ENCODE peak calls at places on chromosomes 1 and 21, in nine cellular contexts. One of them, this sample, is unnamed.

GRCh38 chr1:214013614-214014377 is 26.0 kb downstream of the PROX1 start:
- DNase-seq in tibial artery: no peak
- DNase-seq in CD8-positive, alpha-beta memory T cell: no peak
- DNase-seq in ovary: no peak
- DNase-seq in IMR-90: no peak
- DNase-seq in GM23338: no peak
- DNase-seq in CD4-positive, CD25-positive, alpha-beta regulatory T cell: no peak
- DNase-seq in heart right ventricle: no peak
- DNase-seq in MM.1S: no peak
- DNase-seq in this sample: no peak

GRCh38 chr1:171219751-171220385 is 28.4 kb upstream of the FMO1 start:
- DNase-seq in CD4-positive, CD25-positive, alpha-beta regulatory T cell: no peak
- DNase-seq in tibial artery: no peak
- DNase-seq in heart right ventricle: no peak
- DNase-seq in MM.1S: no peak
- DNase-seq in ovary: no peak
- DNase-seq in GM23338: peak; percentile 99
- DNase-seq in IMR-90: peak; percentile 89
- DNase-seq in CD8-positive, alpha-beta memory T cell: no peak
- DNase-seq in this sample: no peak

GRCh38 chr1:1352784-1353388 is 3.7 kb upstream of the DVL1 start:
- DNase-seq in CD4-positive, CD25-positive, alpha-beta regulatory T cell: no peak
- DNase-seq in heart right ventricle: no peak
- DNase-seq in IMR-90: no peak
- DNase-seq in tibial artery: no peak
- DNase-seq in CD8-positive, alpha-beta memory T cell: no peak
- DNase-seq in MM.1S: no peak
- DNase-seq in ovary: no peak
- DNase-seq in GM23338: no peak
- DNase-seq in this sample: no peak

GRCh38 chr1:54942976-54943375 is 37.5 kb upstream of the TMEM61 start:
- DNase-seq in heart right ventricle: no peak
- DNase-seq in GM23338: no peak
- DNase-seq in CD8-positive, alpha-beta memory T cell: no peak
- DNase-seq in ovary: no peak
- DNase-seq in IMR-90: no peak
- DNase-seq in CD4-positive, CD25-positive, alpha-beta regulatory T cell: no peak
- DNase-seq in MM.1S: no peak
- DNase-seq in tibial artery: no peak
- DNase-seq in this sample: no peak

GRCh38 chr1:38114231-38114630 is 67.6 kb upstream of the POU3F1 start:
- DNase-seq in ovary: no peak
- DNase-seq in IMR-90: no peak
- DNase-seq in tibial artery: peak; percentile 30
- DNase-seq in GM23338: no peak
- DNase-seq in CD4-positive, CD25-positive, alpha-beta regulatory T cell: no peak
- DNase-seq in MM.1S: no peak
- DNase-seq in heart right ventricle: no peak
- DNase-seq in CD8-positive, alpha-beta memory T cell: no peak
- DNase-seq in this sample: no peak

GRCh38 chr1:147527941-147528936 is 13.1 kb upstream of the BCL9 start:
- DNase-seq in IMR-90: no peak
- DNase-seq in MM.1S: no peak
- DNase-seq in tibial artery: no peak
- DNase-seq in CD4-positive, CD25-positive, alpha-beta regulatory T cell: no peak
- DNase-seq in heart right ventricle: no peak
- DNase-seq in ovary: no peak
- DNase-seq in GM23338: no peak
- DNase-seq in CD8-positive, alpha-beta memory T cell: no peak
- DNase-seq in this sample: no peak

GRCh38 chr1:161013104-161013590 is 7.8 kb downstream of the F11R start:
- DNase-seq in GM23338: no peak
- DNase-seq in IMR-90: peak; percentile 21
- DNase-seq in CD8-positive, alpha-beta memory T cell: no peak
- DNase-seq in tibial artery: no peak
- DNase-seq in CD4-positive, CD25-positive, alpha-beta regulatory T cell: no peak
- DNase-seq in heart right ventricle: no peak
- DNase-seq in ovary: no peak
- DNase-seq in MM.1S: no peak
- DNase-seq in this sample: no peak

GRCh38 chr1:48710318-48710717 is 66.4 kb downstream of the BEND5 start:
- DNase-seq in MM.1S: no peak
- DNase-seq in tibial artery: no peak
- DNase-seq in CD4-positive, CD25-positive, alpha-beta regulatory T cell: no peak
- DNase-seq in GM23338: peak; percentile 51
- DNase-seq in CD8-positive, alpha-beta memory T cell: no peak
- DNase-seq in IMR-90: no peak
- DNase-seq in heart right ventricle: no peak
- DNase-seq in ovary: no peak
- DNase-seq in this sample: no peak

GRCh38 chr1:86774305-86775304 is 70.2 kb downstream of the SH3GLB1 start:
- DNase-seq in MM.1S: peak; percentile 55
- DNase-seq in IMR-90: peak; percentile 90
- DNase-seq in GM23338: peak; percentile 54
- DNase-seq in CD4-positive, CD25-positive, alpha-beta regulatory T cell: no peak
- DNase-seq in heart right ventricle: peak; percentile 71
- DNase-seq in tibial artery: peak; percentile 65
- DNase-seq in CD8-positive, alpha-beta memory T cell: no peak
- DNase-seq in ovary: peak; percentile 22
- DNase-seq in this sample: peak; percentile 88

GRCh38 chr1:188689542-188689941 is 1788.1 kb downstream of the BRINP3 start:
- DNase-seq in MM.1S: no peak
- DNase-seq in GM23338: peak; percentile 30
- DNase-seq in tibial artery: no peak
- DNase-seq in CD4-positive, CD25-positive, alpha-beta regulatory T cell: no peak
- DNase-seq in IMR-90: peak; percentile 33
- DNase-seq in ovary: no peak
- DNase-seq in CD8-positive, alpha-beta memory T cell: no peak
- DNase-seq in heart right ventricle: no peak
- DNase-seq in this sample: no peak

GRCh38 chr1:226482975-226483660 is 65.4 kb upstream of the STUM start:
- DNase-seq in IMR-90: no peak
- DNase-seq in CD4-positive, CD25-positive, alpha-beta regulatory T cell: no peak
- DNase-seq in MM.1S: no peak
- DNase-seq in GM23338: no peak
- DNase-seq in heart right ventricle: no peak
- DNase-seq in tibial artery: no peak
- DNase-seq in CD8-positive, alpha-beta memory T cell: no peak
- DNase-seq in ovary: no peak
- DNase-seq in this sample: peak; percentile 42

GRCh38 chr1:160748877-160749269 is 9.8 kb downstream of the SLAMF7 start:
- DNase-seq in ovary: no peak
- DNase-seq in CD8-positive, alpha-beta memory T cell: no peak
- DNase-seq in heart right ventricle: no peak
- DNase-seq in MM.1S: no peak
- DNase-seq in CD4-positive, CD25-positive, alpha-beta regulatory T cell: no peak
- DNase-seq in IMR-90: no peak
- DNase-seq in GM23338: no peak
- DNase-seq in tibial artery: no peak
- DNase-seq in this sample: no peak

GRCh38 chr1:185232874-185233273 is 75.9 kb downstream of the SWT1 start:
- DNase-seq in MM.1S: no peak
- DNase-seq in GM23338: no peak
- DNase-seq in tibial artery: no peak
- DNase-seq in CD8-positive, alpha-beta memory T cell: no peak
- DNase-seq in IMR-90: no peak
- DNase-seq in ovary: no peak
- DNase-seq in CD4-positive, CD25-positive, alpha-beta regulatory T cell: no peak
- DNase-seq in heart right ventricle: no peak
- DNase-seq in this sample: no peak

GRCh38 chr1:226660410-226661182 is 78.5 kb downstream of the ITPKB start:
- DNase-seq in ovary: peak; percentile 44
- DNase-seq in CD8-positive, alpha-beta memory T cell: no peak
- DNase-seq in heart right ventricle: peak; percentile 72
- DNase-seq in IMR-90: no peak
- DNase-seq in CD4-positive, CD25-positive, alpha-beta regulatory T cell: no peak
- DNase-seq in tibial artery: no peak
- DNase-seq in MM.1S: no peak
- DNase-seq in GM23338: no peak
- DNase-seq in this sample: no peak

GRCh38 chr1:214573386-214574358 is 22.3 kb upstream of the PTPN14 start:
- DNase-seq in heart right ventricle: no peak
- DNase-seq in IMR-90: no peak
- DNase-seq in GM23338: no peak
- DNase-seq in ovary: no peak
- DNase-seq in tibial artery: no peak
- DNase-seq in MM.1S: no peak
- DNase-seq in CD8-positive, alpha-beta memory T cell: no peak
- DNase-seq in CD4-positive, CD25-positive, alpha-beta regulatory T cell: no peak
- DNase-seq in this sample: no peak

GRCh38 chr1:37237948-37238347 is 203.6 kb upstream of the GRIK3 start:
- DNase-seq in ovary: no peak
- DNase-seq in IMR-90: no peak
- DNase-seq in GM23338: no peak
- DNase-seq in MM.1S: no peak
- DNase-seq in heart right ventricle: no peak
- DNase-seq in tibial artery: no peak
- DNase-seq in CD8-positive, alpha-beta memory T cell: no peak
- DNase-seq in CD4-positive, CD25-positive, alpha-beta regulatory T cell: no peak
- DNase-seq in this sample: no peak

GRCh38 chr1:169363046-169363756 is 4.4 kb downstream of the NME7 start:
- DNase-seq in heart right ventricle: no peak
- DNase-seq in GM23338: no peak
- DNase-seq in CD8-positive, alpha-beta memory T cell: peak; percentile 51
- DNase-seq in CD4-positive, CD25-positive, alpha-beta regulatory T cell: peak; percentile 32
- DNase-seq in IMR-90: peak; percentile 94
- DNase-seq in MM.1S: no peak
- DNase-seq in tibial artery: no peak
- DNase-seq in ovary: no peak
- DNase-seq in this sample: no peak

GRCh38 chr1:178867670-178868069 is 3.2 kb downstream of the ANGPTL1 start:
- DNase-seq in heart right ventricle: no peak
- DNase-seq in CD4-positive, CD25-positive, alpha-beta regulatory T cell: no peak
- DNase-seq in tibial artery: no peak
- DNase-seq in MM.1S: no peak
- DNase-seq in CD8-positive, alpha-beta memory T cell: no peak
- DNase-seq in IMR-90: peak; percentile 4
- DNase-seq in ovary: no peak
- DNase-seq in GM23338: no peak
- DNase-seq in this sample: no peak
- H3K4me3 ChIP-seq in heart right ventricle: peak overlapping the region; percentile 10
- H3K4me3 ChIP-seq in CD4-positive, CD25-positive, alpha-beta regulatory T cell: no peak overlapping the region
- H3K4me3 ChIP-seq in tibial artery: peak overlapping the region; percentile 55
- H3K4me3 ChIP-seq in MM.1S: no peak overlapping the region
- H3K4me3 ChIP-seq in CD8-positive, alpha-beta memory T cell: no peak overlapping the region
- H3K4me3 ChIP-seq in IMR-90: no peak overlapping the region
- H3K4me3 ChIP-seq in ovary: peak overlapping the region; percentile 35
- H3K4me3 ChIP-seq in GM23338: no peak overlapping the region
- H3K4me3 ChIP-seq in this sample: no peak overlapping the region

GRCh38 chr21:41614456-41615010 is 106.6 kb upstream of the TMPRSS2 start:
- DNase-seq in heart right ventricle: no peak
- DNase-seq in MM.1S: no peak
- DNase-seq in CD8-positive, alpha-beta memory T cell: no peak
- DNase-seq in tibial artery: no peak
- DNase-seq in GM23338: no peak
- DNase-seq in ovary: no peak
- DNase-seq in CD4-positive, CD25-positive, alpha-beta regulatory T cell: no peak
- DNase-seq in IMR-90: no peak
- DNase-seq in this sample: no peak
- H3K27ac ChIP-seq in heart right ventricle: no peak overlapping the region
- H3K27ac ChIP-seq in MM.1S: no peak overlapping the region
- H3K27ac ChIP-seq in CD8-positive, alpha-beta memory T cell: no peak overlapping the region
- H3K27ac ChIP-seq in tibial artery: peak overlapping the region; percentile 95
- H3K27ac ChIP-seq in GM23338: no peak overlapping the region
- H3K27ac ChIP-seq in ovary: no peak overlapping the region
- H3K27ac ChIP-seq in CD4-positive, CD25-positive, alpha-beta regulatory T cell: no peak overlapping the region
- H3K27ac ChIP-seq in IMR-90: no peak overlapping the region
- H3K27ac ChIP-seq in this sample: no peak overlapping the region

DNA sequence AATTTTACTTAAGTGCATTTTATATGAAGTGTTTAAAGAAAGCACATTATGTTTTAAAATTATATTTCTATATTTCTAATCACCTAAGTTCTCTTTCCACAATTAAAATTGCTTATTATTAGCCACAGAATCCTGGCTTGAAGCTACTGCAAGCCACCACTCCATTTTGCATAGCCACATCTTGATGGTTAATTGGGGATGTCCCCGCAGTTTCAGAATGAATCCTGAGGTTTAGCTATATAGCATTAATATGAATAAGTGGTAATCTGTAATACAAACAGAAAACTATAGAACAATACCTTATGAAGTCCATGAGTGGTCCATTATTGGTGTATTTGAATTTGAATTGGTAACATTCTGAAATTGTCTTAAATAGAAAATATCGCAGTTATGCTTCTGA is 11.6 kb upstream of the GOLPH3L start:
- DNase-seq in MM.1S: no peak
- DNase-seq in tibial artery: no peak
- DNase-seq in ovary: no peak
- DNase-seq in IMR-90: no peak
- DNase-seq in CD8-positive, alpha-beta memory T cell: no peak
- DNase-seq in heart right ventricle: no peak
- DNase-seq in GM23338: no peak
- DNase-seq in CD4-positive, CD25-positive, alpha-beta regulatory T cell: no peak
- DNase-seq in this sample: no peak
- H3K4me3 ChIP-seq in MM.1S: no peak overlapping the region
- H3K4me3 ChIP-seq in tibial artery: no peak overlapping the region
- H3K4me3 ChIP-seq in ovary: no peak overlapping the region
- H3K4me3 ChIP-seq in IMR-90: no peak overlapping the region
- H3K4me3 ChIP-seq in CD8-positive, alpha-beta memory T cell: no peak overlapping the region
- H3K4me3 ChIP-seq in heart right ventricle: no peak overlapping the region
- H3K4me3 ChIP-seq in GM23338: no peak overlapping the region
- H3K4me3 ChIP-seq in CD4-positive, CD25-positive, alpha-beta regulatory T cell: no peak overlapping the region
- H3K4me3 ChIP-seq in this sample: no peak overlapping the region

GRCh38 chr1:66327582-66327981 is 206.4 kb upstream of the SGIP1 start:
- DNase-seq in MM.1S: no peak
- DNase-seq in CD4-positive, CD25-positive, alpha-beta regulatory T cell: no peak
- DNase-seq in tibial artery: no peak
- DNase-seq in ovary: no peak
- DNase-seq in IMR-90: no peak
- DNase-seq in CD8-positive, alpha-beta memory T cell: no peak
- DNase-seq in GM23338: no peak
- DNase-seq in heart right ventricle: no peak
- DNase-seq in this sample: no peak

GRCh38 chr1:66333463-66334232 is 200.3 kb upstream of the SGIP1 start:
- DNase-seq in GM23338: peak; percentile 38
- DNase-seq in MM.1S: no peak
- DNase-seq in IMR-90: no peak
- DNase-seq in heart right ventricle: peak; percentile 79
- DNase-seq in tibial artery: no peak
- DNase-seq in ovary: no peak
- DNase-seq in CD4-positive, CD25-positive, alpha-beta regulatory T cell: no peak
- DNase-seq in CD8-positive, alpha-beta memory T cell: no peak
- DNase-seq in this sample: no peak

GRCh38 chr1:66332524-66332853 is 201.5 kb upstream of the SGIP1 start:
- DNase-seq in GM23338: no peak
- DNase-seq in tibial artery: no peak
- DNase-seq in CD4-positive, CD25-positive, alpha-beta regulatory T cell: no peak
- DNase-seq in IMR-90: no peak
- DNase-seq in CD8-positive, alpha-beta memory T cell: no peak
- DNase-seq in heart right ventricle: no peak
- DNase-seq in MM.1S: no peak
- DNase-seq in ovary: no peak
- DNase-seq in this sample: no peak

GRCh38 chr1:66331641-66332523 is 202.1 kb upstream of the SGIP1 start:
- DNase-seq in MM.1S: peak; percentile 66
- DNase-seq in CD4-positive, CD25-positive, alpha-beta regulatory T cell: peak; percentile 43
- DNase-seq in IMR-90: peak; percentile 85
- DNase-seq in GM23338: peak; percentile 80
- DNase-seq in heart right ventricle: peak; percentile 83
- DNase-seq in ovary: peak; percentile 53
- DNase-seq in CD8-positive, alpha-beta memory T cell: peak; percentile 58
- DNase-seq in tibial artery: peak; percentile 61
- DNase-seq in this sample: no peak

GRCh38 chr1:66330711-66331110 is 203.2 kb upstream of the SGIP1 start:
- DNase-seq in CD4-positive, CD25-positive, alpha-beta regulatory T cell: peak; percentile 84
- DNase-seq in MM.1S: peak; percentile 49
- DNase-seq in GM23338: no peak
- DNase-seq in ovary: no peak
- DNase-seq in heart right ventricle: no peak
- DNase-seq in CD8-positive, alpha-beta memory T cell: no peak
- DNase-seq in IMR-90: peak; percentile 63
- DNase-seq in tibial artery: no peak
- DNase-seq in this sample: no peak
- H3K27ac ChIP-seq in CD4-positive, CD25-positive, alpha-beta regulatory T cell: peak overlapping the region; percentile 95
- H3K27ac ChIP-seq in MM.1S: peak overlapping the region; percentile 93
- H3K27ac ChIP-seq in GM23338: no peak overlapping the region
- H3K27ac ChIP-seq in ovary: no peak overlapping the region
- H3K27ac ChIP-seq in heart right ventricle: no peak overlapping the region
- H3K27ac ChIP-seq in CD8-positive, alpha-beta memory T cell: peak overlapping the region; percentile 52
- H3K27ac ChIP-seq in IMR-90: peak overlapping the region; percentile 80
- H3K27ac ChIP-seq in tibial artery: peak overlapping the region; percentile 88
- H3K27ac ChIP-seq in this sample: no peak overlapping the region

This sample was measured in WERI-Rb-1.